ENCODE peak calls at places on chromosome 20, in nine cellular contexts. C, A, E, G, T, P, M, Y and R are unnamed samples.

GRCh38 chr20:14717124-14718004 is 380.0 kb upstream of the FLRT3 start:
- DNase-seq in T (no peak), M (no peak), C (no peak), G (no peak), A (no peak), E (peak), Y (no peak), P (no peak), R (no peak)

GRCh38 chr20:21513181-21513663 is 642 bp downstream of the NKX2-2 start:
- DNase-seq in P (no peak), A (no peak), C (no peak), T (no peak), G (peak), E (no peak), Y (no peak), M (no peak), R (no peak)

GRCh38 chr20:14337400-14338171 is at the start of gene FLRT3:
- DNase-seq in M (peak), Y (peak), T (peak), C (peak), A (peak), E (peak), G (peak), P (peak), R (peak)

GRCh38 chr20:35904982-35905663 is 49.2 kb downstream of the SCAND1 start:
- DNase-seq in P (no peak), E (no peak), G (no peak), C (no peak), A (no peak), M (no peak), Y (no peak), T (no peak), R (no peak)

GRCh38 chr20:19817017-19817416 is 59.0 kb downstream of the RIN2 start:
- DNase-seq in Y (peak), P (no peak), A (peak), M (peak), E (peak), C (peak), T (peak), G (no peak), R (peak)

GRCh38 chr20:25504366-25505135 is 80.8 kb downstream of the NINL start:
- DNase-seq in C (no peak), E (no peak), T (no peak), P (no peak), M (no peak), A (no peak), G (no peak), Y (no peak), R (no peak)

GRCh38 chr20:42346771-42347170 is 728.6 kb upstream of the CHD6 start:
- DNase-seq in T (no peak), C (no peak), P (no peak), G (no peak), Y (no peak), A (no peak), M (no peak), E (no peak), R (no peak)

GRCh38 chr20:36644032-36644712 is 1.8 kb downstream of the SLA2 start:
- DNase-seq in E (no peak), M (no peak), A (no peak), Y (no peak), T (no peak), G (no peak), C (no peak), P (no peak), R (no peak)

GRCh38 chr20:9021216-9021615 is 47.7 kb upstream of the PLCB4 start:
- DNase-seq in T (no peak), E (no peak), G (no peak), M (no peak), Y (no peak), C (no peak), A (no peak), P (no peak), R (no peak)

GRCh38 chr20:49889943-49890650 is 25.2 kb downstream of the SPATA2 start:
- DNase-seq in G (no peak), M (peak), Y (no peak), T (no peak), C (no peak), P (no peak), E (peak), A (no peak), R (no peak)

GRCh38 chr20:36307412-36308317 is 1.5 kb downstream of the DLGAP4 start:
- DNase-seq in M (no peak), P (no peak), C (no peak), E (no peak), A (no peak), T (no peak), Y (no peak), G (no peak), R (no peak)

GRCh38 chr20:10602141-10602660 is 71.6 kb downstream of the JAG1 start:
- DNase-seq in T (no peak), A (no peak), Y (no peak), P (no peak), C (no peak), G (no peak), E (no peak), M (no peak), R (no peak)

GRCh38 chr20:46430921-46431712 is 24.7 kb upstream of the ELMO2 start:
- DNase-seq in P (no peak), M (no peak), G (no peak), T (no peak), A (no peak), Y (no peak), C (no peak), E (no peak), R (no peak)
- TF ChIP-seq CTCF in P (no peak), M (no peak), G (no peak), T (no peak), A (no peak), Y (no peak), C (no peak), E (no peak), R (no peak)

GRCh38 chr20:47413189-47413588 is 56.7 kb upstream of the ZMYND8 start:
- DNase-seq in C (no peak), E (no peak), M (no peak), A (no peak), T (no peak), Y (no peak), P (no peak), G (no peak), R (no peak)
- H3K4me3 ChIP-seq in C (no peak), E (no peak), M (no peak), A (no peak), T (no peak), Y (no peak), P (no peak), G (no peak), R (no peak)

GRCh38 chr20:62237772-62238568 is at the start of gene OSBPL2:
- DNase-seq in C (peak), T (peak), P (peak), Y (peak), A (peak), M (peak), G (peak), E (peak), R (peak)
- TF ChIP-seq CTCF in C (no peak), T (no peak), P (no peak), Y (no peak), A (no peak), M (no peak), G (no peak), E (no peak), R (no peak)

DNA sequence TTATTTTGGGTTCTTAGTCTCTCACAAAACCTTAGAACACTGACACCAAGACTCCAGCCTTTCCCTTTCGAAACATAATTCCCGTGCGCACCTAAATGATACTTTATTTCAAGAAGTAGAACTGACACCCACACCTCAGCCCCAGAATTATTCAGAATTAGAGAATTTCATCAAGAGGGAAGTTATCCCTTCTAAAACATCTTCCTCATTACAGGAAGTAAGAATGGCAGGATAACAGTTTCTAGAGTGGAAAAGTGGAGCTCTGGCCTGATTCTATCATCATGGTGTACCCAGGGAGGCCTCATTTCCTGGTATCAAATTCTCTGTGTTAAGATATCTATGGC is 1.4 kb upstream of the SRXN1 start:
- DNase-seq in T (no peak), C (no peak), P (no peak), E (no peak), A (no peak), G (no peak), M (no peak), Y (no peak), R (no peak)
- H3K4me3 ChIP-seq in T (no peak), C (no peak), P (no peak), E (no peak), A (no peak), G (no peak), M (no peak), Y (no peak), R (no peak)

GRCh38 chr20:34710861-34711574 is 6.9 kb downstream of the TP53INP2 start:
- DNase-seq in M (no peak), Y (no peak), E (no peak), A (no peak), T (no peak), G (no peak), C (no peak), P (no peak), R (no peak)

GRCh38 chr20:34709044-34709835 is 5.1 kb downstream of the TP53INP2 start:
- DNase-seq in T (peak), G (peak), A (no peak), M (peak), P (peak), Y (peak), E (peak), C (peak), R (peak)

GRCh38 chr20:34710568-34710839 is 6.4 kb downstream of the TP53INP2 start:
- DNase-seq in A (no peak), E (no peak), G (no peak), Y (no peak), C (no peak), P (no peak), T (no peak), M (no peak), R (no peak)

GRCh38 chr20:34708621-34709043 is 4.5 kb downstream of the TP53INP2 start:
- DNase-seq in M (peak), P (peak), C (peak), E (peak), T (peak), A (no peak), Y (peak), G (peak), R (peak)

GRCh38 chr20:34709836-34710567 is 5.9 kb downstream of the TP53INP2 start:
- DNase-seq in M (peak), G (peak), Y (peak), E (peak), P (no peak), T (no peak), C (peak), A (no peak), R (peak)
- TF ChIP-seq CTCF in M (peak), G (peak), Y (peak), E (peak), P (no peak), T (no peak), C (no peak), A (peak), R (peak)

GRCh38 chr20:43433250-43433854 is 24.3 kb upstream of the SRSF6 start:
- DNase-seq in G (no peak), E (no peak), P (no peak), A (no peak), M (no peak), T (no peak), Y (no peak), C (no peak), R (no peak)

GRCh38 chr20:43432498-43432897 is 25.2 kb upstream of the SRSF6 start:
- DNase-seq in Y (no peak), G (no peak), P (no peak), C (no peak), A (no peak), T (no peak), E (no peak), M (peak), R (no peak)

GRCh38 chr20:43431120-43431519 is 26.6 kb upstream of the SRSF6 start:
- DNase-seq in T (no peak), P (peak), E (no peak), A (no peak), M (no peak), Y (no peak), C (peak), G (no peak), R (no peak)

GRCh38 chr20:43426172-43426571 is 31.5 kb upstream of the SRSF6 start:
- DNase-seq in G (no peak), A (no peak), E (no peak), C (no peak), P (no peak), T (no peak), M (no peak), Y (no peak), R (no peak)

GRCh38 chr20:43430265-43430664 is 27.4 kb upstream of the SRSF6 start:
- DNase-seq in C (no peak), T (no peak), E (no peak), Y (no peak), G (no peak), A (no peak), P (no peak), M (no peak), R (no peak)
- H3K4me3 ChIP-seq in C (no peak), T (no peak), E (no peak), Y (no peak), G (no peak), A (no peak), P (no peak), M (no peak), R (no peak)

GRCh38 chr20:40532103-40532502 is 156.9 kb downstream of the MAFB start:
- DNase-seq in T (no peak), M (no peak), Y (peak), G (no peak), E (peak), A (no peak), C (peak), P (peak), R (peak)
- TF ChIP-seq CTCF in T (no peak), M (peak), Y (no peak), G (peak), E (peak), A (peak), C (peak), P (peak), R (no peak)

GRCh38 chr20:17964632-17965031 is 4.0 kb downstream of the SNX5 start:
- DNase-seq in P (no peak), M (no peak), T (no peak), Y (no peak), G (no peak), A (no peak), C (no peak), E (no peak), R (no peak)
- H3K4me3 ChIP-seq in P (peak), M (peak), T (no peak), Y (no peak), G (peak), A (peak), C (no peak), E (peak), R (no peak)

GRCh38 chr20:37849169-37849568 is 53.8 kb upstream of the VSTM2L start:
- DNase-seq in E (no peak), Y (no peak), A (no peak), G (no peak), M (no peak), P (peak), C (no peak), T (no peak), R (no peak)
- TF ChIP-seq CTCF in E (no peak), Y (no peak), A (no peak), G (no peak), M (no peak), P (no peak), C (no peak), T (no peak), R (no peak)

GRCh38 chr20:57888591-57888990 is 178.8 kb upstream of the PMEPA1 start:
- DNase-seq in G (no peak), Y (no peak), A (no peak), C (no peak), P (no peak), M (no peak), E (no peak), T (no peak), R (no peak)
- H3K4me3 ChIP-seq in G (no peak), Y (no peak), A (no peak), C (no peak), P (no peak), M (no peak), E (no peak), T (no peak), R (no peak)